ENCODE peak calls at places on chromosomes 5 and 9, in seven cellular contexts. One of them, this sample, is unnamed.

GRCh38 chr5:132008961-132009680 is 2.3 kb downstream of the ACSL6 start:
- DNase-seq in IMR-90: no peak
- DNase-seq in H1: no peak
- DNase-seq in H9: no peak
- DNase-seq in mesendoderm: peak
- DNase-seq in mesenchymal stem cell: no peak
- DNase-seq in trophoblast cell: peak
- DNase-seq in this sample: no peak

GRCh38 chr5:150948539-150948938 is 43.8 kb upstream of the ZNF300 start:
- DNase-seq in IMR-90: no peak
- DNase-seq in H1: no peak
- DNase-seq in H9: no peak
- DNase-seq in mesendoderm: no peak
- DNase-seq in mesenchymal stem cell: no peak
- DNase-seq in trophoblast cell: no peak
- DNase-seq in this sample: no peak

GRCh38 chr5:150058480-150059126 is 27.8 kb downstream of the CSF1R start:
- DNase-seq in IMR-90: peak
- DNase-seq in H1: no peak
- DNase-seq in H9: no peak
- DNase-seq in mesendoderm: no peak
- DNase-seq in mesenchymal stem cell: peak
- DNase-seq in trophoblast cell: peak
- DNase-seq in this sample: no peak

GRCh38 chr5:135834639-135835529 is at the start of gene SLC25A48:
- DNase-seq in IMR-90: peak
- DNase-seq in H1: peak
- DNase-seq in H9: peak
- DNase-seq in mesendoderm: peak
- DNase-seq in mesenchymal stem cell: no peak
- DNase-seq in trophoblast cell: peak
- DNase-seq in this sample: peak

GRCh38 chr5:143315929-143316328 is 87.6 kb downstream of the NR3C1 start:
- DNase-seq in IMR-90: no peak
- DNase-seq in H1: no peak
- DNase-seq in H9: no peak
- DNase-seq in mesendoderm: peak
- DNase-seq in mesenchymal stem cell: no peak
- DNase-seq in trophoblast cell: peak
- DNase-seq in this sample: no peak

GRCh38 chr5:74576941-74577456 is 63.5 kb downstream of the ENC1 start:
- DNase-seq in IMR-90: peak
- DNase-seq in H1: no peak
- DNase-seq in H9: no peak
- DNase-seq in mesendoderm: peak
- DNase-seq in mesenchymal stem cell: peak
- DNase-seq in trophoblast cell: peak
- DNase-seq in this sample: no peak

GRCh38 chr5:145984072-145984471 is 47.7 kb downstream of the SH3RF2 start:
- DNase-seq in IMR-90: no peak
- DNase-seq in H1: no peak
- DNase-seq in H9: no peak
- DNase-seq in mesendoderm: no peak
- DNase-seq in mesenchymal stem cell: no peak
- DNase-seq in trophoblast cell: peak
- DNase-seq in this sample: no peak

GRCh38 chr5:58235279-58235678 is 224.6 kb downstream of the PLK2 start:
- DNase-seq in IMR-90: peak
- DNase-seq in H1: no peak
- DNase-seq in H9: no peak
- DNase-seq in mesendoderm: no peak
- DNase-seq in mesenchymal stem cell: peak
- DNase-seq in trophoblast cell: peak
- DNase-seq in this sample: no peak

GRCh38 chr5:84433461-84433860 is 48.8 kb upstream of the EDIL3 start:
- DNase-seq in IMR-90: peak
- DNase-seq in H1: no peak
- DNase-seq in H9: no peak
- DNase-seq in mesendoderm: no peak
- DNase-seq in mesenchymal stem cell: peak
- DNase-seq in trophoblast cell: no peak
- DNase-seq in this sample: no peak

GRCh38 chr5:151742870-151743294 is 15.5 kb downstream of the ATOX1 start:
- DNase-seq in IMR-90: peak
- DNase-seq in H1: peak
- DNase-seq in H9: peak
- DNase-seq in mesendoderm: peak
- DNase-seq in mesenchymal stem cell: peak
- DNase-seq in trophoblast cell: peak
- DNase-seq in this sample: peak

GRCh38 chr5:25119654-25120053 is 474.9 kb upstream of the CDH10 start:
- DNase-seq in IMR-90: no peak
- DNase-seq in H1: no peak
- DNase-seq in H9: no peak
- DNase-seq in mesendoderm: peak
- DNase-seq in mesenchymal stem cell: peak
- DNase-seq in trophoblast cell: peak
- DNase-seq in this sample: no peak

GRCh38 chr5:105735704-105736103 is 1935.0 kb downstream of the EFNA5 start:
- DNase-seq in IMR-90: peak
- DNase-seq in H1: no peak
- DNase-seq in H9: no peak
- DNase-seq in mesendoderm: no peak
- DNase-seq in mesenchymal stem cell: no peak
- DNase-seq in trophoblast cell: no peak
- DNase-seq in this sample: no peak

GRCh38 chr5:174837919-174838902 is 113.8 kb downstream of the MSX2 start:
- DNase-seq in IMR-90: peak
- DNase-seq in H1: peak
- DNase-seq in H9: peak
- DNase-seq in mesendoderm: peak
- DNase-seq in mesenchymal stem cell: peak
- DNase-seq in trophoblast cell: peak
- DNase-seq in this sample: no peak

GRCh38 chr5:64632251-64632650 is 58.1 kb upstream of the SHISAL2B start:
- DNase-seq in IMR-90: peak
- DNase-seq in H1: no peak
- DNase-seq in H9: no peak
- DNase-seq in mesendoderm: peak
- DNase-seq in mesenchymal stem cell: peak
- DNase-seq in trophoblast cell: peak
- DNase-seq in this sample: no peak

GRCh38 chr9:18543406-18543965 is 69.5 kb downstream of the ADAMTSL1 start:
- DNase-seq in IMR-90: peak
- DNase-seq in H1: no peak
- DNase-seq in H9: no peak
- DNase-seq in mesendoderm: no peak
- DNase-seq in mesenchymal stem cell: peak
- DNase-seq in trophoblast cell: no peak
- DNase-seq in this sample: no peak

GRCh38 chr9:34381323-34381722 is 4.6 kb upstream of the MYORG start:
- DNase-seq in IMR-90: no peak
- DNase-seq in H1: peak
- DNase-seq in H9: peak
- DNase-seq in mesendoderm: peak
- DNase-seq in mesenchymal stem cell: no peak
- DNase-seq in trophoblast cell: peak
- DNase-seq in this sample: peak

GRCh38 chr5:17012289-17012688 is 76.2 kb upstream of the MYO10 start:
- DNase-seq in IMR-90: peak
- DNase-seq in H1: no peak
- DNase-seq in H9: no peak
- DNase-seq in mesendoderm: peak
- DNase-seq in mesenchymal stem cell: peak
- DNase-seq in trophoblast cell: peak
- DNase-seq in this sample: no peak

GRCh38 chr5:172713113-172713808 is 57.7 kb downstream of the DUSP1 start:
- DNase-seq in IMR-90: no peak
- DNase-seq in H1: peak
- DNase-seq in H9: no peak
- DNase-seq in mesendoderm: no peak
- DNase-seq in mesenchymal stem cell: peak
- DNase-seq in trophoblast cell: peak
- DNase-seq in this sample: peak

GRCh38 chr9:112793213-112793810 is 42.8 kb downstream of the SNX30 start:
- DNase-seq in IMR-90: peak
- DNase-seq in H1: peak
- DNase-seq in H9: peak
- DNase-seq in mesendoderm: peak
- DNase-seq in mesenchymal stem cell: peak
- DNase-seq in trophoblast cell: peak
- DNase-seq in this sample: peak

GRCh38 chr5:67035098-67035740 is 161.4 kb downstream of the CD180 start:
- DNase-seq in IMR-90: no peak
- DNase-seq in H1: no peak
- DNase-seq in H9: no peak
- DNase-seq in mesendoderm: no peak
- DNase-seq in mesenchymal stem cell: no peak
- DNase-seq in trophoblast cell: no peak
- DNase-seq in this sample: no peak

GRCh38 chr9:133387680-133388079 is 11.5 kb downstream of the STKLD1 start:
- DNase-seq in IMR-90: no peak
- DNase-seq in H1: no peak
- DNase-seq in H9: no peak
- DNase-seq in mesendoderm: no peak
- DNase-seq in mesenchymal stem cell: no peak
- DNase-seq in trophoblast cell: peak
- DNase-seq in this sample: no peak

DNA sequence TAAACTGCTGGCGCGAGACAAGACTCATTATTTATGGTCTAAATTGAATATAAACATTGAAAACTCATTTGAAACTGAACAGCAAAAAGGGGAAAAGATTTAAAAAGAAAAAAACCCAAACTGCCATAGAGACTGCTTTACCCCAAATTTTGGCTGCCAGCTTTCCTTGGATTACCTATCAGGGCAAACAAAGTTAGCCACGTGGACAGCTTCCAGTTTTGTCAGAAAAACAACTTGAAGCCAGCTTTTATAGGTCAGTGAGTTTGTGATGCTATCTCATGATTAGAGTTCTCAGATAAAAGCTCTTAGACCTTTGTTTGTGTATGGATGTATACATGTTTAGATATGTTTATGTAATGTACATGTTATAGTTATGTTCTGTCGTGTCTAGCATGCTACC is 16.1 kb downstream of the FBP2 start:
- DNase-seq in IMR-90: no peak
- DNase-seq in H1: no peak
- DNase-seq in H9: no peak
- DNase-seq in mesendoderm: no peak
- DNase-seq in mesenchymal stem cell: no peak
- DNase-seq in trophoblast cell: no peak
- DNase-seq in this sample: no peak
- H3K4me2 ChIP-seq in IMR-90: no peak
- H3K4me2 ChIP-seq in H1: no peak
- H3K4me2 ChIP-seq in H9: no peak
- H3K4me2 ChIP-seq in mesendoderm: no peak
- H3K4me2 ChIP-seq in mesenchymal stem cell: no peak
- H3K4me2 ChIP-seq in trophoblast cell: no peak
- H3K4me2 ChIP-seq in this sample: no peak

GRCh38 chr5:180860273-180860886 is 696 bp downstream of the ZFP62 start:
- DNase-seq in IMR-90: no peak
- DNase-seq in H1: peak
- DNase-seq in H9: peak
- DNase-seq in mesendoderm: peak
- DNase-seq in mesenchymal stem cell: peak
- DNase-seq in trophoblast cell: peak
- DNase-seq in this sample: no peak
- H2BK5ac ChIP-seq in IMR-90: peak
- H2BK5ac ChIP-seq in H1: peak
- H2BK5ac ChIP-seq in H9: no peak
- H2BK5ac ChIP-seq in mesendoderm: peak
- H2BK5ac ChIP-seq in mesenchymal stem cell: no peak
- H2BK5ac ChIP-seq in trophoblast cell: peak
- H2BK5ac ChIP-seq in this sample: peak

DNA sequence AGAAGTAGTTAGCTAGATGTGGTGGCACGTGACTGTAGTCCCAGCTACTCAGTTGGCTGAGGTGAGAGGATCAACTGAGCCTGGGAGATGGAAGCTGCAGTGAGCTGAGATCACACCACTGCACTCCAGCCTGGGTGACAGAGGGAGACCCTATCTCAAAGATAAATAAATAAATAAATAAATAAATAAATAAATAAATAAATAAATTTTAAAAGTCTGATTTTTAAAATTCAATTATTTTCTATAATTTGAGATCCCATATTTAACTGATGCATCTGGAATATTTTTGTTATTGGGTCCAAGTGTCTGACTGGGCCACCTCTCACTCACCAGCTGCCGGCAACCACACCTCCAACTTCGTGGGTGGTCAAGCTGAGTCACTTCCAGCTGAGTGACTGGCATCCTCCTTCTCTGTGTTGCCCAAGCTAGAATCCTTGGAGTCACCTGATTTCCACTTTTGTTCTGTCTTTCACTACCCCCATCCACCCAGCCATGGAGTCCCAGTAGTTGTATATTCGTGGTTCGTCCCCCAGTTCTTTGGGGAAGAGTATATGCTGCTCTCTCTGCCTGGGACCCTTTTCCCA is 70.9 kb downstream of the EGFLAM start:
- DNase-seq in IMR-90: no peak
- DNase-seq in H1: no peak
- DNase-seq in H9: no peak
- DNase-seq in mesendoderm: peak
- DNase-seq in mesenchymal stem cell: peak
- DNase-seq in trophoblast cell: peak
- DNase-seq in this sample: no peak
- H2AK5ac ChIP-seq in IMR-90: no peak
- H2AK5ac ChIP-seq in H1: no peak
- H2AK5ac ChIP-seq in H9: no peak
- H2AK5ac ChIP-seq in mesendoderm: no peak
- H2AK5ac ChIP-seq in mesenchymal stem cell: no peak
- H2AK5ac ChIP-seq in trophoblast cell: no peak
- H2AK5ac ChIP-seq in this sample: no peak

DNA sequence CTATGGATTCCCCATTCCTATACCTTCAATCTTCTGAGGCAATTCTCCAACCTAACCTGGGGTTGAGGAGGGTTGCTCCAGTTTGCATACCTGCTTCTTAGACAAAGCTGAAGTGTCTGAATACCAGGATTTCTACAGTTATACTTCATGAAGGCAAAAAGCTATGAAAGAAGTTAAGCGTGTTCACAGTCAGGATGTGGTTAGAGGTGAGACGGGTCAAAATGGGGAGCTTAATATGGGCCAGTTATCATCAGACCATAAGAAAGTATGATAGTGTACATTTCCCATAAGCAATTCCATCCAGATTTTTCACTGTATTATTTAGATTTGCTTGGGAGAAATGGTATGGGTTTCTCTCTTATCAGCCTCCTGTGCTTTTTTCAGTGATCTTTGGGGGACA is 156.9 kb upstream of the FER start:
- DNase-seq in IMR-90: no peak
- DNase-seq in H1: no peak
- DNase-seq in H9: no peak
- DNase-seq in mesendoderm: no peak
- DNase-seq in mesenchymal stem cell: no peak
- DNase-seq in trophoblast cell: no peak
- DNase-seq in this sample: no peak
- H3K4me2 ChIP-seq in IMR-90: no peak
- H3K4me2 ChIP-seq in H1: no peak
- H3K4me2 ChIP-seq in H9: no peak
- H3K4me2 ChIP-seq in mesendoderm: no peak
- H3K4me2 ChIP-seq in mesenchymal stem cell: no peak
- H3K4me2 ChIP-seq in trophoblast cell: no peak
- H3K4me2 ChIP-seq in this sample: no peak

GRCh38 chr9:90343360-90343759 is 299.3 kb downstream of the DIRAS2 start:
- DNase-seq in IMR-90: peak
- DNase-seq in H1: no peak
- DNase-seq in H9: no peak
- DNase-seq in mesendoderm: peak
- DNase-seq in mesenchymal stem cell: peak
- DNase-seq in trophoblast cell: peak
- DNase-seq in this sample: peak
- H2BK5ac ChIP-seq in IMR-90: no peak
- H2BK5ac ChIP-seq in H1: no peak
- H2BK5ac ChIP-seq in H9: no peak
- H2BK5ac ChIP-seq in mesendoderm: no peak
- H2BK5ac ChIP-seq in mesenchymal stem cell: no peak
- H2BK5ac ChIP-seq in trophoblast cell: no peak
- H2BK5ac ChIP-seq in this sample: no peak

This sample was measured in neuronal stem cell.